ENCODE peak calls at places on chromosomes 4 and X, in four cellular contexts. One of them, this sample, is unnamed.

GRCh38 chr4:169658970-169659735 is 38.8 kb downstream of the CLCN3 start:
- DNase-seq in HepG2: no peak
- DNase-seq in PC-3: peak; percentile 7
- DNase-seq in GM23248: peak; percentile 19
- DNase-seq in this sample: no peak

GRCh38 chr4:41776466-41776865 is 27.9 kb upstream of the PHOX2B start:
- DNase-seq in GM23248: no peak
- DNase-seq in HepG2: no peak
- DNase-seq in PC-3: no peak
- DNase-seq in this sample: no peak

GRCh38 chrX:129957241-129958099 is 25.0 kb upstream of the BCORL1 start:
- DNase-seq in GM23248: peak; percentile 66
- DNase-seq in HepG2: no peak
- DNase-seq in PC-3: peak; percentile 11
- DNase-seq in this sample: no peak

GRCh38 chr4:127995776-127996175 is 30.6 kb downstream of the ABHD18 start:
- DNase-seq in GM23248: peak; percentile 63
- DNase-seq in HepG2: no peak
- DNase-seq in PC-3: peak; percentile 62
- DNase-seq in this sample: peak; percentile 19

GRCh38 chr4:60945641-60946040 is 254.5 kb upstream of the ADGRL3 start:
- DNase-seq in GM23248: no peak
- DNase-seq in HepG2: no peak
- DNase-seq in PC-3: peak; percentile 21
- DNase-seq in this sample: no peak

GRCh38 chr4:55865228-55865806 is 11.9 kb downstream of the EXOC1 start:
- DNase-seq in HepG2: no peak
- DNase-seq in PC-3: peak; percentile 52
- DNase-seq in GM23248: peak; percentile 84
- DNase-seq in this sample: no peak

GRCh38 chr4:116480486-116480990 is 604.8 kb downstream of the TRAM1L1 start:
- DNase-seq in GM23248: no peak
- DNase-seq in PC-3: no peak
- DNase-seq in HepG2: no peak
- DNase-seq in this sample: no peak

GRCh38 chr4:164440196-164440595 is 313.7 kb upstream of the SMIM31 start:
- DNase-seq in PC-3: peak; percentile 87
- DNase-seq in GM23248: no peak
- DNase-seq in HepG2: no peak
- DNase-seq in this sample: peak; percentile 86

GRCh38 chr4:81845273-81845672 is 373.6 kb upstream of the RASGEF1B start:
- DNase-seq in PC-3: no peak
- DNase-seq in GM23248: no peak
- DNase-seq in HepG2: no peak
- DNase-seq in this sample: no peak

GRCh38 chr4:121728798-121729226 is 32.0 kb upstream of the ANXA5 start:
- DNase-seq in GM23248: peak; percentile 86
- DNase-seq in HepG2: no peak
- DNase-seq in PC-3: peak; percentile 86
- DNase-seq in this sample: no peak

GRCh38 chr4:86493460-86493859 is 100.7 kb upstream of the PTPN13 start:
- DNase-seq in HepG2: no peak
- DNase-seq in GM23248: peak; percentile 62
- DNase-seq in PC-3: no peak
- DNase-seq in this sample: no peak

GRCh38 chr4:151415978-151416377 is 7.0 kb downstream of the FHIP1A start:
- DNase-seq in PC-3: peak; percentile 80
- DNase-seq in GM23248: peak; percentile 70
- DNase-seq in HepG2: no peak
- DNase-seq in this sample: no peak

GRCh38 chr4:89992744-89993143 is 98.1 kb downstream of the MMRN1 start:
- DNase-seq in PC-3: no peak
- DNase-seq in HepG2: no peak
- DNase-seq in GM23248: no peak
- DNase-seq in this sample: no peak

GRCh38 chr4:91621446-91621845 is 682.3 kb upstream of the GRID2 start:
- DNase-seq in PC-3: peak; percentile 36
- DNase-seq in GM23248: no peak
- DNase-seq in HepG2: no peak
- DNase-seq in this sample: no peak

GRCh38 chrX:103157511-103158316 is 57.2 kb upstream of the BEX4 start:
- DNase-seq in HepG2: peak; percentile 6
- DNase-seq in GM23248: peak; percentile 52
- DNase-seq in PC-3: peak; percentile 78
- DNase-seq in this sample: no peak

GRCh38 chr4:80362578-80363181 is 27.1 kb downstream of the CFAP299 start:
- DNase-seq in GM23248: peak; percentile 61
- DNase-seq in PC-3: peak; percentile 70
- DNase-seq in HepG2: peak; percentile 20
- DNase-seq in this sample: no peak

GRCh38 chrX:48800574-48801280 is 1.1 kb upstream of the HDAC6 start:
- DNase-seq in GM23248: no peak
- DNase-seq in PC-3: peak; percentile 2
- DNase-seq in HepG2: no peak
- DNase-seq in this sample: no peak

GRCh38 chr4:153318696-153319320 is 25.7 kb upstream of the MND1 start:
- DNase-seq in HepG2: peak; percentile 40
- DNase-seq in PC-3: peak; percentile 66
- DNase-seq in GM23248: peak; percentile 67
- DNase-seq in this sample: no peak

GRCh38 chr4:113979157-113979972 is at the start of gene ARSJ:
- DNase-seq in PC-3: peak; percentile 64
- DNase-seq in GM23248: peak; percentile 91
- DNase-seq in HepG2: no peak
- DNase-seq in this sample: no peak

GRCh38 chr4:5446595-5446994 is 261.8 kb downstream of the EVC2 start:
- DNase-seq in HepG2: no peak
- DNase-seq in PC-3: no peak
- DNase-seq in GM23248: no peak
- DNase-seq in this sample: no peak

DNA sequence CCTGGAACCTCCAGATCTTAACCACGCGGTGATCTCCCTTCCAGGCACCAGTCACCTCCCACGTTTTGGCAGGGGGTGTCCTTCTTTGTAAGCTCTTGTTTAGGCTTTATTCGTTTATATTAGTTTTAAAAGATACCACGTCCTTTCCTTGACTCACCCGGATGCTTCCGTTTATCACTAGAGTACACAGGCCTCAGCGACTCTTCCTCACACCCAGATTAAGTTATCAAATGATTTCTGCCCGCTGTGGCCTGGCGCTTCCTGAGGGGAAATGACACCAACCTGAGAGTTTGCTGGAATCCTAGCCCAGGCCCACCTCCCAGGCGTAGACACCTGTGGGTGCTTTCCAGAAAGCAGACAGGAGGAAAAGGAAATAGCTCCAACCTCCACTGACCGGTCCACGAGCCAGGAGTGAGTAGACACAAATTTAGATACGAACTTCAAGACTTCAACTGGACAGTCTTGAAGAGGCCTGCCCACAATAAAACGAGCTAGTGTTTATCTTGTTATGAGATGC is 756 bp upstream of the ADAMTS3 start:
- DNase-seq in PC-3: peak; percentile 43
- DNase-seq in HepG2: no peak
- DNase-seq in GM23248: peak; percentile 9
- DNase-seq in this sample: no peak
- H3K9ac ChIP-seq in PC-3: peak overlapping the region; percentile 63
- H3K9ac ChIP-seq in HepG2: no peak overlapping the region
- H3K9ac ChIP-seq in GM23248: no peak overlapping the region
- H3K9ac ChIP-seq in this sample: no peak overlapping the region

GRCh38 chr4:124275-125081 is at the start of gene ZNF718:
- DNase-seq in HepG2: no peak
- DNase-seq in GM23248: peak; percentile 98
- DNase-seq in PC-3: peak; percentile 89
- DNase-seq in this sample: peak; percentile 83
- H3K9me3 ChIP-seq in HepG2: peaks cover 69% of the 10 kb centered on the region
- H3K9me3 ChIP-seq in GM23248: no peaks in the 10 kb centered on the region
- H3K9me3 ChIP-seq in PC-3: peaks cover 15% of the 10 kb centered on the region
- H3K9me3 ChIP-seq in this sample: peaks cover 14% of the 10 kb centered on the region

DNA sequence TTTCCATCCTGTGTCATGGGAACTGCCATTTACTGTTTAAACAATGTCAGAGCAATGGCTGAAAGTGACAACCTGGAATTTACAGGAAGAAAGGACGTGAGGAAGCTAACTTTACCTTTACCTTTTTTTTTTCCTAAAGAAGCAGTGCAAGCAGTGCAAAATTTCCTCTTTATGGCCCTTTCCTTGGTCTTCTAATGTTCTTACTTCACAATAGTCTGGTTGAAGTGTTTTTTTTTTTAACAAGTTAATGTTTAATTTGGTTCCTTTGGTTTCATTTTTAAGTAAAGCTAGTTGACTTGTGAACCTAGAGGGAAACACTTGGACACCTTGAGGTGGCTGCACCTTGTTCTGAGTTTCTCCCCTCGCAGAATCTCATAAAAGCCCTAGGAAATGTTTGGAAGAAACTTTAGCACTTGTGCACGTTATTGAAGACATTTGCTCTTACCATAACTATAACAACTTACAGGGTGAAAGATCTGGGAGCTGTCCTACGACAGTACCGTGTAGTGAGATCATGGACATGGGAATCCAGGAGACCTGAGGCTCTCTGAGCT is 1.8 kb downstream of the SGMS2 start:
- DNase-seq in HepG2: no peak
- DNase-seq in PC-3: peak; percentile 21
- DNase-seq in GM23248: peak; percentile 19
- DNase-seq in this sample: no peak
- H3K9ac ChIP-seq in HepG2: peak overlapping the region; percentile 47
- H3K9ac ChIP-seq in PC-3: peak overlapping the region; percentile 77
- H3K9ac ChIP-seq in GM23248: peak overlapping the region; percentile 96
- H3K9ac ChIP-seq in this sample: peak overlapping the region; percentile 95

DNA sequence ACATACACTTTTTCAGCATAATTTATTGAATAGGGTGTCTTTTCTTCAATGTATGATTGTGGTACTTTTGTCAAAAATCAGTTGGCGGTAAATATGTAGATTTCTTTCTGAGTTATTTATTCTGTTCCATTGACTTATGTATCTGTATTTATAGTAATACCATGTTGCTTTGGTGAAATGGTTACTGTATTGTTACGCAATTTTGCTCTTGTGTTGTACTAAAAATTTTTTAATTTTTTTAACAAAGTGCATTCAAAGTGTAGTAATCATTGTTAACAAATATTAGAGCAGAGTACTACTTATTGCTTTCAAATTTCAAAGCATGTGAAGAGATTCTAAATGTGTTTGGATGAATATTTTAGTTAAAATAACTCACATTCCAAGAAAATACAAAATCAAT is 915.4 kb downstream of the PCDH19 start:
- DNase-seq in GM23248: no peak
- DNase-seq in HepG2: no peak
- DNase-seq in PC-3: no peak
- DNase-seq in this sample: no peak
- H3K9me3 ChIP-seq in GM23248: no peaks in the 10 kb centered on the region
- H3K9me3 ChIP-seq in HepG2: no peaks in the 10 kb centered on the region
- H3K9me3 ChIP-seq in PC-3: no peaks in the 10 kb centered on the region
- H3K9me3 ChIP-seq in this sample: no peaks in the 10 kb centered on the region

GRCh38 chr4:26344901-26345300 is 24.1 kb downstream of the RBPJ start:
- DNase-seq in GM23248: no peak
- DNase-seq in PC-3: no peak
- DNase-seq in HepG2: no peak
- DNase-seq in this sample: no peak

GRCh38 chr4:26346203-26346620 is 25.4 kb downstream of the RBPJ start:
- DNase-seq in HepG2: no peak
- DNase-seq in GM23248: no peak
- DNase-seq in PC-3: no peak
- DNase-seq in this sample: no peak

GRCh38 chr4:26345541-26345940 is 24.7 kb downstream of the RBPJ start:
- DNase-seq in PC-3: no peak
- DNase-seq in GM23248: no peak
- DNase-seq in HepG2: no peak
- DNase-seq in this sample: no peak

GRCh38 chr4:26351685-26352084 is 30.9 kb downstream of the RBPJ start:
- DNase-seq in GM23248: no peak
- DNase-seq in PC-3: no peak
- DNase-seq in HepG2: no peak
- DNase-seq in this sample: no peak

DNA sequence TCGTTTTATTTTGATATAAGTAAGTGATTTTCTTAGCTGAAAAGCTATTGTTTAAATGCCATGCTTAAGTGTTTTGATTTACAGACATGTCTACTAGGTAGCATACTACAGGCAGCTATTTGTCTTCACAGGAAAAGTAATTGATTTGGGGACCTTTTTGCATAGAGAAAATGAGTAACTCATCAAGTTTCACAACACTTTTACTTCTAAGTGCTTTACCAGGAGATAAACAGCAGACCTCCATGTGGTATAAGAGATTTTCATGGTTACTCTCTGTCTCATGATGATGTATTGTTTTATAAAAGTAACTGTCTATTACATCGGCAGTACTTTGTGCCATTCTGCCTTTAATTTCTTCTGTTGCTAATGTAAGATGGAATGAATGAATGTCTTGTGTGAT is 28.7 kb downstream of the RBPJ start:
- DNase-seq in PC-3: no peak
- DNase-seq in HepG2: no peak
- DNase-seq in GM23248: no peak
- DNase-seq in this sample: no peak
- H3K9ac ChIP-seq in PC-3: no peak overlapping the region
- H3K9ac ChIP-seq in HepG2: no peak overlapping the region
- H3K9ac ChIP-seq in GM23248: no peak overlapping the region
- H3K9ac ChIP-seq in this sample: no peak overlapping the region

DNA sequence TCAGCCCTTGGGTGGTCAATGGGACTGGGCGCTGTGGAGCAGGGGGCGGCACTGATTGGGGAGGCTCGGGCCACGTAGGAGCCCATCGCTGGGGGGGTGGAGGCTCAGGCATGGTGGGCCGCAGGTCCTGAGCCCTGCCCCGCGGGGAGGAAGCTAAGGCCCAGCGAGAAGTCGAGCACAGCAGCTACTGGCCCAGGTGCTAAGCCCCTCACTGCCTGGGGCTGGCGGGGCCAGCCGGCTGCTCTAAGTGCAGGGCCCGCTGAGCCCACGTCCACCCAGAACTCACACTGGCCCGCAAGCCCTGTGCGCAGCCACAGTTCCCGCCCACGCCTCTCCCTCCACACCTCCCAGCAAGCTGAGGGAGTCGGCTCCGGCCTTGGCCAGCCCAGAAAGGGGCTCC is 66.4 kb downstream of the ZNF141 start:
- DNase-seq in GM23248: no peak
- DNase-seq in HepG2: no peak
- DNase-seq in PC-3: no peak
- DNase-seq in this sample: no peak
- H3K9me3 ChIP-seq in GM23248: no peaks in the 10 kb centered on the region
- H3K9me3 ChIP-seq in HepG2: peaks cover 86% of the 10 kb centered on the region
- H3K9me3 ChIP-seq in PC-3: no peaks in the 10 kb centered on the region
- H3K9me3 ChIP-seq in this sample: peaks cover 8% of the 10 kb centered on the region

GRCh38 chrX:40736170-40736505 is 796 bp upstream of the MED14 start:
- DNase-seq in PC-3: peak; percentile 4
- DNase-seq in HepG2: peak; percentile 1
- DNase-seq in GM23248: no peak
- DNase-seq in this sample: no peak
- H3K9ac ChIP-seq in PC-3: peak overlapping the region; percentile 93
- H3K9ac ChIP-seq in HepG2: peak overlapping the region; percentile 77
- H3K9ac ChIP-seq in GM23248: peak overlapping the region; percentile 96
- H3K9ac ChIP-seq in this sample: peak overlapping the region; percentile 89

GRCh38 chrX:122945328-122945727 is 238.8 kb upstream of the GRIA3 start:
- DNase-seq in HepG2: no peak
- DNase-seq in PC-3: peak; percentile 16
- DNase-seq in GM23248: no peak
- DNase-seq in this sample: no peak
- H3K9me3 ChIP-seq in HepG2: no peaks in the 10 kb centered on the region
- H3K9me3 ChIP-seq in PC-3: peaks cover 4% of the 10 kb centered on the region
- H3K9me3 ChIP-seq in GM23248: no peaks in the 10 kb centered on the region
- H3K9me3 ChIP-seq in this sample: no peaks in the 10 kb centered on the region

This sample was measured in keratinocyte.